ENCODE peak calls at places on chromosomes 2 and 18, in ten cellular contexts. P, Q, R, V, F, G, X, I, E and U are unnamed samples.

GRCh38 chr2:26846881-26847662 is 860 bp upstream of the DPYSL5 start:
- DNase-seq in I (no peak), X (no peak), R (no peak), G (no peak), E (no peak), V (no peak), Q (no peak), P (peak), F (no peak), U (no peak)

GRCh38 chr2:179355881-179356280 is 91.2 kb upstream of the SESTD1 start:
- DNase-seq in E (no peak), I (no peak), F (no peak), R (no peak), P (no peak), X (no peak), V (no peak), Q (no peak), G (no peak), U (no peak)

GRCh38 chr18:44731866-44732555 is 51.3 kb downstream of the SETBP1 start:
- DNase-seq in Q (no peak), P (no peak), I (no peak), F (no peak), G (no peak), R (no peak), E (no peak), X (no peak), V (no peak), U (no peak)

GRCh38 chr2:168185583-168186274 is 61.7 kb downstream of the STK39 start:
- DNase-seq in G (no peak), F (no peak), Q (no peak), I (no peak), R (no peak), V (no peak), P (no peak), X (no peak), E (peak), U (no peak)

GRCh38 chr2:79178073-79178720 is 18.6 kb upstream of the REG3A start:
- DNase-seq in P (no peak), V (no peak), G (no peak), R (no peak), E (no peak), I (no peak), X (no peak), Q (no peak), F (no peak), U (no peak)

GRCh38 chr2:150144546-150145305 is 342.7 kb downstream of the RND3 start:
- DNase-seq in V (no peak), G (no peak), R (no peak), Q (no peak), F (no peak), X (no peak), P (no peak), I (no peak), E (no peak), U (no peak)

GRCh38 chr2:145411493-145411892 is 891.6 kb upstream of the ZEB2 start:
- DNase-seq in F (no peak), E (no peak), V (no peak), Q (no peak), R (no peak), X (no peak), P (no peak), I (no peak), G (no peak), U (no peak)

GRCh38 chr2:107685587-107685986 is 141.1 kb upstream of the RGPD4 start:
- DNase-seq in R (no peak), F (no peak), E (no peak), G (no peak), V (no peak), Q (no peak), I (no peak), X (no peak), P (no peak), U (no peak)

GRCh38 chr2:45192991-45193390 is 183.7 kb upstream of the SIX2 start:
- DNase-seq in E (no peak), Q (no peak), F (no peak), G (no peak), I (no peak), R (no peak), X (no peak), P (no peak), V (no peak), U (no peak)

GRCh38 chr2:64661770-64662169 is 8.1 kb upstream of the SERTAD2 start:
- DNase-seq in E (no peak), V (no peak), R (no peak), G (no peak), I (no peak), X (no peak), P (no peak), F (no peak), Q (no peak), U (no peak)

GRCh38 chr2:211931314-211931713 is 607.3 kb downstream of the ERBB4 start:
- DNase-seq in Q (no peak), F (no peak), I (no peak), X (no peak), E (no peak), R (no peak), V (no peak), G (no peak), P (no peak), U (no peak)

GRCh38 chr2:138515084-138515483 is 13.5 kb downstream of the SPOPL start:
- DNase-seq in E (peak), P (no peak), X (no peak), I (no peak), F (no peak), Q (no peak), V (no peak), R (no peak), G (no peak), U (no peak)

GRCh38 chr18:80202264-80202998 is 44.9 kb downstream of the PARD6G start:
- DNase-seq in V (no peak), P (no peak), G (no peak), R (no peak), X (no peak), I (no peak), Q (no peak), E (no peak), F (no peak), U (no peak)

GRCh38 chr2:239324456-239324855 is 76.4 kb downstream of the HDAC4 start:
- DNase-seq in R (peak), E (no peak), G (no peak), V (peak), I (no peak), Q (no peak), X (no peak), P (no peak), F (peak), U (no peak)

GRCh38 chr18:21534327-21534726 is 66.2 kb downstream of the ESCO1 start:
- DNase-seq in P (no peak), X (no peak), F (no peak), V (no peak), R (no peak), I (no peak), E (no peak), Q (no peak), G (no peak), U (no peak)

GRCh38 chr2:233700028-233700635 is 7.4 kb downstream of the UGT1A6 start:
- DNase-seq in E (peak), Q (no peak), X (no peak), I (no peak), R (no peak), V (peak), G (peak), F (no peak), P (no peak), U (no peak)

GRCh38 chr18:24463233-24463775 is 2.9 kb downstream of the HRH4 start:
- DNase-seq in F (no peak), G (no peak), X (no peak), E (no peak), Q (no peak), V (no peak), R (no peak), P (no peak), I (no peak), U (no peak)

GRCh38 chr18:23924813-23925212 is 89.7 kb upstream of the TTC39C start:
- DNase-seq in V (no peak), X (no peak), E (no peak), R (no peak), I (no peak), F (no peak), G (no peak), Q (no peak), P (no peak), U (peak)

GRCh38 chr18:44697315-44697714 is 16.6 kb downstream of the SETBP1 start:
- DNase-seq in E (no peak), I (no peak), V (no peak), G (no peak), F (no peak), P (no peak), Q (no peak), R (no peak), X (no peak), U (no peak)

GRCh38 chr2:71244302-71244660 is 17.4 kb upstream of the PAIP2B start:
- DNase-seq in Q (no peak), X (no peak), V (no peak), P (no peak), R (no peak), F (no peak), G (no peak), E (no peak), I (no peak), U (no peak)

GRCh38 chr2:168378960-168379669 is 77.0 kb upstream of the CERS6 start:
- DNase-seq in X (no peak), P (no peak), Q (no peak), G (no peak), V (no peak), F (no peak), E (no peak), I (no peak), R (no peak), U (no peak)

GRCh38 chr2:167406558-167406957 is 518.3 kb downstream of the XIRP2 start:
- DNase-seq in E (no peak), F (no peak), X (no peak), Q (no peak), G (no peak), R (no peak), I (no peak), V (no peak), P (no peak), U (no peak)

GRCh38 chr2:11467749-11468148 is 1.8 kb upstream of the E2F6 start:
- DNase-seq in R (no peak), F (no peak), X (no peak), I (no peak), G (no peak), V (no peak), E (no peak), Q (no peak), P (no peak), U (no peak)

GRCh38 chr2:11465110-11465484 is 864 bp downstream of the E2F6 start:
- DNase-seq in E (no peak), G (peak), F (no peak), V (no peak), I (no peak), P (no peak), Q (no peak), X (no peak), R (no peak), U (no peak)

GRCh38 chr2:11466307-11467125 is 555 bp upstream of the E2F6 start:
- DNase-seq in E (no peak), X (no peak), F (no peak), P (no peak), Q (no peak), I (no peak), G (no peak), V (no peak), R (no peak), U (no peak)

GRCh38 chr2:11467126-11467649 is 1.2 kb upstream of the E2F6 start:
- DNase-seq in Q (no peak), P (no peak), X (no peak), R (no peak), E (no peak), G (no peak), F (no peak), V (no peak), I (no peak), U (no peak)

DNA sequence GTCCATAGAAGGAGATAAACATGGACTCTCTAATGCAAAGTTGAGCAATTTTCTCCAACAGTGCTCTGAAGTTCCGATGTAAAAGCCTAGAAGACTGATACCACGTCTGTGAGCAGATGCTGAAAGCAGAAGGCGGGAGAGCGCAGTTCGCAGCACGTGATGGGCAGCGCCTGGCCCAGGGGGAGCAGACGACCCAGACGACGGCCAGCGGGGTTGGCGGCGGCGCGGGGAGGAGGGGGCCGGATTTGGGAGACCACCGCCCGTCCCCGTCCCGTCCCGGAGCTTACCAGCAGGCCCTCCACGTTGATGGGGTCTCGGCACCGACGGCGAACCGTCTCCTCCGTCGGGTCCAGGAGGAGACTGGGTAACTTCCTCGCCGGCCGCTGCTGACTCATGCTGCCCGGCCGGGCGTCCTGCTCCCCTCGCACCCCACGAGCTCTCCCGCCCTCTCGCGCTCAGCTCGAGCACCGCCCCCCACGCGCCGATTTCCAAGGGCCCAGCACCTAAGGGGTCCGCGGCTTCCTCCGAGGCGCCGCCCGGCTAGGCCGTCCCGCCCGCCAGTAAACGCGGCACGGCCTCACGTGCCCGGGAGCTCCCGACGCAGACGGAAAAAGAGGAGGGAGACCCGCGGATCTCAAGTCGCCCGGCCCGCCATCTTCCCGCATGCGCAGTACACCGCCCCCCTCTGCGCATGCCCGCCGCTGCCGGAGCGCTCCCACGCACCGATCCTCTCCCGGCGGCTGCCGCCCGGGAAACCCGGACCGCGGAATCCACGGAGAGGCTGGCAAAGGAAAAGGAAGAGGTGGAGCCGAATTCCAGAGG is at the start of gene E2F6:
- DNase-seq in Q (peak), F (peak), P (peak), R (peak), V (peak), I (peak), X (peak), E (peak), G (peak), U (peak)
- TF ChIP-seq POLR2A in Q (no peak), F (peak), P (no peak), R (peak), V (no peak), I (peak), X (peak), E (peak), G (peak), U (peak)

GRCh38 chr2:218397502-218398436 is 1.9 kb upstream of the CTDSP1 start:
- DNase-seq in I (peak), R (peak), G (peak), V (peak), Q (peak), P (no peak), X (peak), E (peak), F (peak), U (peak)
- TF ChIP-seq POLR2A in I (peak), R (no peak), G (peak), V (no peak), Q (peak), P (no peak), X (no peak), E (no peak), F (peak), U (no peak)

GRCh38 chr2:241607162-241607885 is 29.6 kb downstream of the THAP4 start:
- DNase-seq in F (no peak), I (no peak), X (no peak), P (no peak), E (no peak), R (no peak), G (no peak), V (no peak), Q (no peak), U (no peak)

GRCh38 chr2:241612156-241613017 is 24.6 kb downstream of the THAP4 start:
- DNase-seq in V (no peak), E (no peak), G (no peak), X (no peak), P (no peak), Q (no peak), I (no peak), R (no peak), F (no peak), U (no peak)

GRCh38 chr2:241608881-241609280 is 28.1 kb downstream of the THAP4 start:
- DNase-seq in R (no peak), P (no peak), V (no peak), Q (no peak), E (no peak), F (no peak), X (no peak), I (no peak), G (no peak), U (no peak)

GRCh38 chr2:241611062-241611461 is 25.9 kb downstream of the THAP4 start:
- DNase-seq in X (no peak), E (no peak), I (no peak), F (no peak), V (no peak), P (no peak), R (no peak), Q (no peak), G (no peak), U (no peak)

GRCh38 chr2:241609859-241610793 is 26.8 kb downstream of the THAP4 start:
- DNase-seq in Q (no peak), R (peak), X (peak), G (no peak), P (peak), F (peak), V (peak), I (peak), E (peak), U (peak)
- TF ChIP-seq POLR2A in Q (no peak), R (peak), X (no peak), G (no peak), P (no peak), F (peak), V (no peak), I (peak), E (peak), U (peak)

GRCh38 chr2:85342156-85342555 is 12.2 kb downstream of the RETSAT start:
- DNase-seq in R (no peak), G (no peak), I (no peak), Q (no peak), P (no peak), E (no peak), X (no peak), F (no peak), V (no peak), U (peak)

GRCh38 chr2:85334933-85335332 is 7.1 kb upstream of the TGOLN2 start:
- DNase-seq in Q (no peak), I (no peak), R (no peak), X (no peak), E (no peak), P (no peak), V (no peak), G (no peak), F (no peak), U (no peak)

GRCh38 chr2:85344356-85344954 is 9.9 kb downstream of the RETSAT start:
- DNase-seq in I (peak), E (no peak), F (no peak), R (no peak), G (no peak), V (no peak), Q (no peak), P (no peak), X (no peak), U (no peak)

GRCh38 chr2:85341269-85342029 is 12.9 kb downstream of the RETSAT start:
- DNase-seq in G (no peak), P (no peak), F (no peak), V (no peak), I (no peak), E (no peak), Q (no peak), X (no peak), R (no peak), U (no peak)

GRCh38 chr2:85340034-85340892 is 12.5 kb upstream of the TGOLN2 start:
- DNase-seq in R (no peak), E (no peak), I (no peak), G (no peak), Q (no peak), P (no peak), F (no peak), X (no peak), V (no peak), U (no peak)
- TF ChIP-seq POLR2A in R (no peak), E (no peak), I (no peak), G (no peak), Q (no peak), P (no peak), F (no peak), X (no peak), V (no peak), U (no peak)

DNA sequence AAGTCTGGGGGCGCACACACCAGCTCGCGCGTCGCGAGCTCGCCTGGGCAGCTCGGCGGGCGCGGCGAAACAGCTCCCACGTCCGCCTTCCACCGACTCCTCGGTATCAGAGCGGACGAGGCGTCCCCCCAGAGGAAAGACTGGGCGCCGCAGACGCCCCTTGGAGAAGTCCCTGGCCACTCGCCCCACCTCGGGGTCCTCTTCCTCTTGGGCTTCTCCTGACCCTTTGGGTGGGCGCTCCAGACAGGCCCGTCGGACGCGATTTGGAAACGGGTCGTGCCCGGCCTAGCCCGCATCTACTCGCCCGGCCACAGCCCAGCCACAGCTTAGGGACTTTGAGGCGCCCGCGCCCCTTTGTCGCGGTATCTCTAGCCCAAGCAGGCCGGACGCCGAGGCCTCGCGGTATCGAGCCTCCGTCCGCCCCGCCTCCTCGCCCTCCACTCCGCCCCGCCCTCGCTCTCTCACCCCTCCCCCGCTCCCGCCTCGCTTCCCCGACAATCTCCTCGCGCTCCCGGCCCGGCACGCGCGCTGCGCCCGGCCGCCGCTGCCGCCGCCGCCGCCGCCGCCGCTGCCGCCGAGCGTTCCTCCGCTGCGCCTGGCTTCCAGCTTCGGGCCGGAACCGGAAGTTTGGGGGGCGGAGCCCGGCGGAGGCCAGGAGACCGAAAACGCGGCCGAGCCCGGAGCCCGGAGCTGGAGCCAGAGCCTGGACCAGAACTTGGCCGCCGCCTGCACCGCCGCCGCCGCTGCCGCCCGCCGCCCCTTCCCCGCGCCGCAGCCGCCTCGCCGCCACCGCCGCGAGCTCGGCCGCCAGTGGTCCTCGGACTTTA is 752 bp upstream of the ACVR2A start:
- DNase-seq in R (peak), F (peak), G (peak), E (peak), P (peak), V (peak), X (peak), I (peak), Q (peak), U (peak)
- TF ChIP-seq POLR2A in R (peak), F (peak), G (peak), E (peak), P (no peak), V (no peak), X (peak), I (peak), Q (no peak), U (peak)